ENCODE peak calls at places on chromosomes 16 and 17, in five cellular contexts. V, B, W, G and N are unnamed samples.

GRCh38 chr16:57146735-57147134 is 39.1 kb downstream of the PSME3IP1 start:
- DNase-seq in G (no peak), W (peak), V (no peak), B (no peak), N (no peak)

GRCh38 chr17:55435408-55435807 is 13.8 kb upstream of the MMD start:
- DNase-seq in B (no peak), G (no peak), W (no peak), V (no peak), N (no peak)

GRCh38 chr16:15725641-15726240 is 75.7 kb downstream of the NDE1 start:
- DNase-seq in W (no peak), G (no peak), V (no peak), B (no peak), N (no peak)

GRCh38 chr17:50627782-50628601 is 6.7 kb upstream of the ABCC3 start:
- DNase-seq in V (no peak), B (no peak), G (no peak), W (peak), N (no peak)

GRCh38 chr17:41666336-41666680 is 22.4 kb upstream of the EIF1 start:
- DNase-seq in V (peak), G (peak), B (no peak), W (no peak), N (no peak)

GRCh38 chr17:31357831-31358400 is 33.6 kb upstream of the RAB11FIP4 start:
- DNase-seq in B (no peak), W (no peak), G (no peak), V (no peak), N (no peak)

GRCh38 chr17:3602499-3602898 is 6.7 kb downstream of the TRPV1 start:
- DNase-seq in G (no peak), V (no peak), W (no peak), B (no peak), N (no peak)

GRCh38 chr16:22326771-22327445 is 29.7 kb downstream of the POLR3E start:
- DNase-seq in G (no peak), B (no peak), V (no peak), W (no peak), N (no peak)

GRCh38 chr16:27935076-27935475 is 128.4 kb downstream of the GSG1L start:
- DNase-seq in G (no peak), B (no peak), V (no peak), W (no peak), N (no peak)

GRCh38 chr17:81365601-81366585 is 29.4 kb upstream of the BAHCC1 start:
- DNase-seq in G (no peak), V (no peak), W (no peak), B (peak), N (peak)

GRCh38 chr17:12627177-12627629 is 38.5 kb upstream of the MYOCD start:
- DNase-seq in B (peak), W (no peak), V (peak), G (no peak), N (no peak)

GRCh38 chr16:66616592-66616991 is 12.1 kb downstream of the CMTM3 start:
- DNase-seq in B (no peak), G (no peak), W (no peak), V (no peak), N (no peak)

GRCh38 chr17:28570716-28571254 is 539 bp downstream of the PIGS start:
- DNase-seq in V (peak), W (no peak), G (no peak), B (no peak), N (no peak)

GRCh38 chr17:1979182-1979980 is 45.8 kb downstream of the RTN4RL1 start:
- DNase-seq in G (no peak), W (no peak), V (no peak), B (no peak), N (no peak)

GRCh38 chr17:78174332-78174869 is 6.0 kb downstream of the SYNGR2 start:
- DNase-seq in G (no peak), V (no peak), B (peak), W (peak), N (peak)

GRCh38 chr17:51572115-51572514 is 311.8 kb downstream of the UTP18 start:
- DNase-seq in W (no peak), V (no peak), B (no peak), G (no peak), N (no peak)

GRCh38 chr17:32103476-32104113 is 38.7 kb upstream of the RHOT1 start:
- DNase-seq in V (no peak), G (no peak), W (no peak), B (no peak), N (no peak)

GRCh38 chr16:49312389-49312990 is 30.9 kb upstream of the CBLN1 start:
- DNase-seq in B (no peak), V (no peak), W (no peak), G (no peak), N (no peak)

GRCh38 chr16:29116980-29117379 is 132.1 kb downstream of the LAT start:
- DNase-seq in G (no peak), V (no peak), B (no peak), W (no peak), N (no peak)

GRCh38 chr16:14628806-14629611 is 1.1 kb downstream of the PARN start:
- DNase-seq in V (no peak), B (no peak), G (no peak), W (no peak), N (no peak)

GRCh38 chr17:5587431-5588032 is 3.2 kb upstream of the NLRP1 start:
- DNase-seq in V (peak), B (no peak), G (peak), W (peak), N (peak)

GRCh38 chr17:13862341-13862740 is 207.0 kb upstream of the COX10 start:
- DNase-seq in V (no peak), G (no peak), W (no peak), B (no peak), N (no peak)

GRCh38 chr17:44972953-44973352 is 4.8 kb upstream of the C1QL1 start:
- DNase-seq in V (peak), B (no peak), W (no peak), G (no peak), N (no peak)

GRCh38 chr17:5821057-5821456 is 236.7 kb upstream of the NLRP1 start:
- DNase-seq in V (peak), B (no peak), W (no peak), G (no peak), N (no peak)

GRCh38 chr17:15966879-15967248 is 21.9 kb downstream of the ADORA2B start:
- DNase-seq in B (no peak), G (no peak), V (no peak), W (no peak), N (no peak)

GRCh38 chr16:84557504-84557903 is 53.0 kb upstream of the MEAK7 start:
- DNase-seq in G (no peak), W (no peak), B (no peak), V (peak), N (no peak)

GRCh38 chr16:31916056-31916488 is 42.5 kb downstream of the ZNF267 start:
- DNase-seq in B (no peak), V (no peak), W (no peak), G (no peak), N (no peak)

GRCh38 chr17:47877368-47878034 is 18.5 kb upstream of the SP2 start:
- DNase-seq in B (no peak), V (no peak), G (no peak), W (no peak), N (no peak)